ENCODE peak calls at places on chromosomes 4 and X, in six cellular contexts. One of them, this sample, is unnamed.
A peak's percentile ranks its signal among the peaks of the same experiment; 100 is the strongest.

GRCh38 chr4:72970756-72971155 is 98.8 kb downstream of the COX18 start:
- DNase-seq in T-helper 1 cell: no peak
- DNase-seq in activated naive CD4-positive, alpha-beta T cell: no peak
- DNase-seq in OCI-LY7: no peak
- DNase-seq in amygdala: no peak
- DNase-seq in WTC11: no peak
- DNase-seq in this sample: no peak

GRCh38 chr4:180449395-180449956 is 1793.7 kb upstream of the TENM3 start:
- DNase-seq in T-helper 1 cell: no peak
- DNase-seq in activated naive CD4-positive, alpha-beta T cell: no peak
- DNase-seq in OCI-LY7: peak; percentile 55
- DNase-seq in amygdala: no peak
- DNase-seq in WTC11: peak; percentile 56
- DNase-seq in this sample: no peak

GRCh38 chr4:82561745-82562552 is at the start of gene TMEM150C:
- DNase-seq in T-helper 1 cell: no peak
- DNase-seq in activated naive CD4-positive, alpha-beta T cell: no peak
- DNase-seq in OCI-LY7: no peak
- DNase-seq in amygdala: peak; percentile 22
- DNase-seq in WTC11: peak; percentile 66
- DNase-seq in this sample: no peak

GRCh38 chr4:19857405-19857804 is 394.3 kb upstream of the SLIT2 start:
- DNase-seq in T-helper 1 cell: no peak
- DNase-seq in activated naive CD4-positive, alpha-beta T cell: no peak
- DNase-seq in OCI-LY7: no peak
- DNase-seq in amygdala: no peak
- DNase-seq in WTC11: no peak
- DNase-seq in this sample: no peak

GRCh38 chr4:76630748-76631147 is 195.7 kb downstream of the SHROOM3 start:
- DNase-seq in T-helper 1 cell: no peak
- DNase-seq in activated naive CD4-positive, alpha-beta T cell: no peak
- DNase-seq in OCI-LY7: no peak
- DNase-seq in amygdala: no peak
- DNase-seq in WTC11: no peak
- DNase-seq in this sample: no peak

GRCh38 chr4:134365852-134366251 is 164.3 kb upstream of the PABPC4L start:
- DNase-seq in T-helper 1 cell: no peak
- DNase-seq in activated naive CD4-positive, alpha-beta T cell: no peak
- DNase-seq in OCI-LY7: no peak
- DNase-seq in amygdala: no peak
- DNase-seq in WTC11: no peak
- DNase-seq in this sample: no peak

GRCh38 chr4:153403761-153404160 is 59.3 kb downstream of the MND1 start:
- DNase-seq in T-helper 1 cell: no peak
- DNase-seq in activated naive CD4-positive, alpha-beta T cell: no peak
- DNase-seq in OCI-LY7: no peak
- DNase-seq in amygdala: no peak
- DNase-seq in WTC11: no peak
- DNase-seq in this sample: no peak

GRCh38 chrX:85922821-85923220 is 124.5 kb downstream of the CHM start:
- DNase-seq in T-helper 1 cell: no peak
- DNase-seq in activated naive CD4-positive, alpha-beta T cell: no peak
- DNase-seq in OCI-LY7: no peak
- DNase-seq in amygdala: no peak
- DNase-seq in WTC11: no peak
- DNase-seq in this sample: no peak

GRCh38 chrX:44071847-44072545 is 98.8 kb upstream of the NDP start:
- DNase-seq in T-helper 1 cell: no peak
- DNase-seq in activated naive CD4-positive, alpha-beta T cell: no peak
- DNase-seq in OCI-LY7: no peak
- DNase-seq in amygdala: no peak
- DNase-seq in WTC11: no peak
- DNase-seq in this sample: no peak

GRCh38 chrX:17741123-17741511 is 3.8 kb downstream of the SCML1 start:
- DNase-seq in T-helper 1 cell: no peak
- DNase-seq in activated naive CD4-positive, alpha-beta T cell: no peak
- DNase-seq in OCI-LY7: no peak
- DNase-seq in amygdala: no peak
- DNase-seq in WTC11: no peak
- DNase-seq in this sample: no peak

GRCh38 chr4:176054942-176055341 is 10.7 kb upstream of the WDR17 start:
- DNase-seq in T-helper 1 cell: no peak
- DNase-seq in activated naive CD4-positive, alpha-beta T cell: no peak
- DNase-seq in OCI-LY7: peak; percentile 54
- DNase-seq in amygdala: no peak
- DNase-seq in WTC11: no peak
- DNase-seq in this sample: no peak

GRCh38 chrX:21479695-21480280 is 105.6 kb downstream of the CNKSR2 start:
- DNase-seq in T-helper 1 cell: no peak
- DNase-seq in activated naive CD4-positive, alpha-beta T cell: peak; percentile 0
- DNase-seq in OCI-LY7: peak; percentile 47
- DNase-seq in amygdala: no peak
- DNase-seq in WTC11: no peak
- DNase-seq in this sample: no peak

GRCh38 chr4:168502886-168503285 is 6.0 kb downstream of the PALLD start:
- DNase-seq in T-helper 1 cell: no peak
- DNase-seq in activated naive CD4-positive, alpha-beta T cell: no peak
- DNase-seq in OCI-LY7: no peak
- DNase-seq in amygdala: no peak
- DNase-seq in WTC11: no peak
- DNase-seq in this sample: no peak

GRCh38 chrX:153469811-153470410 is 465 bp downstream of the HAUS7 start:
- DNase-seq in T-helper 1 cell: no peak
- DNase-seq in activated naive CD4-positive, alpha-beta T cell: peak; percentile 61
- DNase-seq in OCI-LY7: peak; percentile 49
- DNase-seq in amygdala: no peak
- DNase-seq in WTC11: peak; percentile 29
- DNase-seq in this sample: no peak

GRCh38 chr4:109052699-109053656 is 249.5 kb downstream of the COL25A1 start:
- DNase-seq in T-helper 1 cell: no peak
- DNase-seq in activated naive CD4-positive, alpha-beta T cell: no peak
- DNase-seq in OCI-LY7: no peak
- DNase-seq in amygdala: no peak
- DNase-seq in WTC11: no peak
- DNase-seq in this sample: no peak

GRCh38 chr4:54566608-54567007 is 91.1 kb upstream of the KIT start:
- DNase-seq in T-helper 1 cell: no peak
- DNase-seq in activated naive CD4-positive, alpha-beta T cell: no peak
- DNase-seq in OCI-LY7: no peak
- DNase-seq in amygdala: no peak
- DNase-seq in WTC11: no peak
- DNase-seq in this sample: no peak

GRCh38 chr4:88791274-88791673 is 93.6 kb upstream of the NAP1L5 start:
- DNase-seq in T-helper 1 cell: no peak
- DNase-seq in activated naive CD4-positive, alpha-beta T cell: no peak
- DNase-seq in OCI-LY7: peak; percentile 24
- DNase-seq in amygdala: no peak
- DNase-seq in WTC11: no peak
- DNase-seq in this sample: no peak

GRCh38 chrX:27842867-27843266 is 35.1 kb downstream of the MAGEB10 start:
- DNase-seq in T-helper 1 cell: no peak
- DNase-seq in activated naive CD4-positive, alpha-beta T cell: no peak
- DNase-seq in OCI-LY7: no peak
- DNase-seq in amygdala: no peak
- DNase-seq in WTC11: no peak
- DNase-seq in this sample: no peak

GRCh38 chr4:22456291-22456690 is 59.6 kb downstream of the ADGRA3 start:
- DNase-seq in T-helper 1 cell: no peak
- DNase-seq in activated naive CD4-positive, alpha-beta T cell: no peak
- DNase-seq in OCI-LY7: no peak
- DNase-seq in amygdala: no peak
- DNase-seq in WTC11: no peak
- DNase-seq in this sample: no peak

GRCh38 chrX:118627084-118627758 is 100.2 kb upstream of the IL13RA1 start:
- DNase-seq in T-helper 1 cell: no peak
- DNase-seq in activated naive CD4-positive, alpha-beta T cell: no peak
- DNase-seq in OCI-LY7: peak; percentile 2
- DNase-seq in amygdala: no peak
- DNase-seq in WTC11: no peak
- DNase-seq in this sample: no peak

GRCh38 chr4:56755901-56756300 is 65.6 kb downstream of the SPINK2 start:
- DNase-seq in T-helper 1 cell: no peak
- DNase-seq in activated naive CD4-positive, alpha-beta T cell: no peak
- DNase-seq in OCI-LY7: no peak
- DNase-seq in amygdala: no peak
- DNase-seq in WTC11: no peak
- DNase-seq in this sample: no peak

GRCh38 chr4:45475490-45475889 is 648.4 kb downstream of the GABRG1 start:
- DNase-seq in T-helper 1 cell: no peak
- DNase-seq in activated naive CD4-positive, alpha-beta T cell: no peak
- DNase-seq in OCI-LY7: no peak
- DNase-seq in amygdala: no peak
- DNase-seq in WTC11: no peak
- DNase-seq in this sample: no peak

GRCh38 chr4:151238477-151238876 is 38.5 kb upstream of the PRSS48 start:
- DNase-seq in T-helper 1 cell: no peak
- DNase-seq in activated naive CD4-positive, alpha-beta T cell: no peak
- DNase-seq in OCI-LY7: no peak
- DNase-seq in amygdala: no peak
- DNase-seq in WTC11: no peak
- DNase-seq in this sample: no peak

GRCh38 chr4:27643101-27643500 is 782.5 kb downstream of the STIM2 start:
- DNase-seq in T-helper 1 cell: no peak
- DNase-seq in activated naive CD4-positive, alpha-beta T cell: no peak
- DNase-seq in OCI-LY7: no peak
- DNase-seq in amygdala: no peak
- DNase-seq in WTC11: no peak
- DNase-seq in this sample: no peak

GRCh38 chr4:114688063-114688462 is 89.5 kb downstream of the UGT8 start:
- DNase-seq in T-helper 1 cell: no peak
- DNase-seq in activated naive CD4-positive, alpha-beta T cell: no peak
- DNase-seq in OCI-LY7: no peak
- DNase-seq in amygdala: no peak
- DNase-seq in WTC11: no peak
- DNase-seq in this sample: no peak

GRCh38 chr4:77104405-77105292 is 28.9 kb upstream of the CCNI start:
- DNase-seq in T-helper 1 cell: no peak
- DNase-seq in activated naive CD4-positive, alpha-beta T cell: no peak
- DNase-seq in OCI-LY7: no peak
- DNase-seq in amygdala: no peak
- DNase-seq in WTC11: no peak
- DNase-seq in this sample: peak; percentile 4

GRCh38 chr4:136651278-136651667 is 881.0 kb downstream of the PCDH18 start:
- DNase-seq in T-helper 1 cell: no peak
- DNase-seq in activated naive CD4-positive, alpha-beta T cell: no peak
- DNase-seq in OCI-LY7: no peak
- DNase-seq in amygdala: no peak
- DNase-seq in WTC11: no peak
- DNase-seq in this sample: no peak

GRCh38 chr4:244471-244870 is 60.8 kb downstream of the ZNF732 start:
- DNase-seq in T-helper 1 cell: peak; percentile 55
- DNase-seq in activated naive CD4-positive, alpha-beta T cell: peak; percentile 15
- DNase-seq in OCI-LY7: peak; percentile 78
- DNase-seq in amygdala: no peak
- DNase-seq in WTC11: peak; percentile 59
- DNase-seq in this sample: no peak

GRCh38 chrX:72316408-72317079 is 10.8 kb upstream of the CITED1 start:
- DNase-seq in T-helper 1 cell: no peak
- DNase-seq in activated naive CD4-positive, alpha-beta T cell: no peak
- DNase-seq in OCI-LY7: no peak
- DNase-seq in amygdala: no peak
- DNase-seq in WTC11: peak; percentile 32
- DNase-seq in this sample: no peak

GRCh38 chrX:39174761-39175417 is 373.6 kb downstream of the MID1IP1 start:
- DNase-seq in T-helper 1 cell: no peak
- DNase-seq in activated naive CD4-positive, alpha-beta T cell: peak; percentile 3
- DNase-seq in OCI-LY7: no peak
- DNase-seq in amygdala: no peak
- DNase-seq in WTC11: no peak
- DNase-seq in this sample: no peak

GRCh38 chr4:99885063-99885664 is 9.1 kb downstream of the LAMTOR3 start:
- DNase-seq in T-helper 1 cell: peak; percentile 23
- DNase-seq in activated naive CD4-positive, alpha-beta T cell: no peak
- DNase-seq in OCI-LY7: peak; percentile 66
- DNase-seq in amygdala: no peak
- DNase-seq in WTC11: no peak
- DNase-seq in this sample: no peak

GRCh38 chrX:1477801-1478458 is 25.2 kb upstream of the ASMTL start:
- DNase-seq in T-helper 1 cell: no peak
- DNase-seq in activated naive CD4-positive, alpha-beta T cell: no peak
- DNase-seq in OCI-LY7: no peak
- DNase-seq in amygdala: no peak
- DNase-seq in WTC11: no peak
- DNase-seq in this sample: no peak

GRCh38 chrX:15349046-15349445 is 13.7 kb upstream of the PIGA start:
- DNase-seq in T-helper 1 cell: peak; percentile 1
- DNase-seq in activated naive CD4-positive, alpha-beta T cell: no peak
- DNase-seq in OCI-LY7: peak; percentile 61
- DNase-seq in amygdala: no peak
- DNase-seq in WTC11: no peak
- DNase-seq in this sample: peak; percentile 21

GRCh38 chr4:38040619-38041018 is 80.4 kb downstream of the PTTG2 start:
- DNase-seq in T-helper 1 cell: no peak
- DNase-seq in activated naive CD4-positive, alpha-beta T cell: no peak
- DNase-seq in OCI-LY7: no peak
- DNase-seq in amygdala: no peak
- DNase-seq in WTC11: no peak
- DNase-seq in this sample: no peak

GRCh38 chrX:39437670-39438441 is 636.6 kb downstream of the MID1IP1 start:
- DNase-seq in T-helper 1 cell: no peak
- DNase-seq in activated naive CD4-positive, alpha-beta T cell: no peak
- DNase-seq in OCI-LY7: no peak
- DNase-seq in amygdala: no peak
- DNase-seq in WTC11: no peak
- DNase-seq in this sample: no peak

GRCh38 chrX:4320436-4320947 is 607.0 kb upstream of the PRKX start:
- DNase-seq in T-helper 1 cell: no peak
- DNase-seq in activated naive CD4-positive, alpha-beta T cell: no peak
- DNase-seq in OCI-LY7: no peak
- DNase-seq in amygdala: no peak
- DNase-seq in WTC11: no peak
- DNase-seq in this sample: no peak

GRCh38 chr4:165874072-165874798 is 1.2 kb downstream of the TLL1 start:
- DNase-seq in T-helper 1 cell: no peak
- DNase-seq in activated naive CD4-positive, alpha-beta T cell: no peak
- DNase-seq in OCI-LY7: no peak
- DNase-seq in amygdala: no peak
- DNase-seq in WTC11: peak; percentile 18
- DNase-seq in this sample: no peak

GRCh38 chrX:152861116-152861515 is 30.3 kb downstream of the NSDHL start:
- DNase-seq in T-helper 1 cell: no peak
- DNase-seq in activated naive CD4-positive, alpha-beta T cell: no peak
- DNase-seq in OCI-LY7: no peak
- DNase-seq in amygdala: no peak
- DNase-seq in WTC11: no peak
- DNase-seq in this sample: no peak

GRCh38 chr4:16122784-16123183 is 39.0 kb upstream of the PROM1 start:
- DNase-seq in T-helper 1 cell: no peak
- DNase-seq in activated naive CD4-positive, alpha-beta T cell: no peak
- DNase-seq in OCI-LY7: no peak
- DNase-seq in amygdala: no peak
- DNase-seq in WTC11: no peak
- DNase-seq in this sample: no peak

This sample was measured in smooth muscle cell of the brain vasculature.